ENCODE peak calls at places on chromosomes 16 and 17, in six cellular contexts. One of them, this sample, is unnamed.

GRCh38 chr16:71781741-71782140 is 26.9 kb downstream of the AP1G1 start:
- DNase-seq in A549: no peak
- DNase-seq in endothelial cell of umbilical vein: no peak
- DNase-seq in K562: no peak
- DNase-seq in HepG2: peak
- DNase-seq in GM12878: no peak
- DNase-seq in this sample: no peak

GRCh38 chr16:56625140-56625942 is at the start of gene MT1E:
- DNase-seq in HepG2: peak
- DNase-seq in endothelial cell of umbilical vein: peak
- DNase-seq in A549: no peak
- DNase-seq in GM12878: no peak
- DNase-seq in K562: no peak
- DNase-seq in this sample: peak

GRCh38 chr16:79299154-79299799 is 301.3 kb downstream of the MAF start:
- DNase-seq in K562: no peak
- DNase-seq in GM12878: no peak
- DNase-seq in endothelial cell of umbilical vein: no peak
- DNase-seq in A549: no peak
- DNase-seq in HepG2: no peak
- DNase-seq in this sample: no peak

GRCh38 chr16:66169817-66170216 is 196.7 kb upstream of the CDH5 start:
- DNase-seq in GM12878: no peak
- DNase-seq in A549: no peak
- DNase-seq in HepG2: peak
- DNase-seq in endothelial cell of umbilical vein: no peak
- DNase-seq in K562: no peak
- DNase-seq in this sample: peak

GRCh38 chr16:10022098-10022497 is 160.1 kb downstream of the GRIN2A start:
- DNase-seq in A549: no peak
- DNase-seq in GM12878: no peak
- DNase-seq in K562: no peak
- DNase-seq in HepG2: no peak
- DNase-seq in endothelial cell of umbilical vein: no peak
- DNase-seq in this sample: no peak

GRCh38 chr16:68643227-68643626 is 1.9 kb upstream of the CDH3 start:
- DNase-seq in endothelial cell of umbilical vein: no peak
- DNase-seq in A549: no peak
- DNase-seq in HepG2: no peak
- DNase-seq in GM12878: no peak
- DNase-seq in K562: no peak
- DNase-seq in this sample: no peak

GRCh38 chr17:2749058-2749783 is at the start of gene CCDC92B:
- DNase-seq in A549: no peak
- DNase-seq in GM12878: no peak
- DNase-seq in HepG2: no peak
- DNase-seq in endothelial cell of umbilical vein: no peak
- DNase-seq in K562: no peak
- DNase-seq in this sample: no peak

GRCh38 chr17:50908860-50909764 is 43.0 kb upstream of the TOB1 start:
- DNase-seq in HepG2: peak
- DNase-seq in K562: peak
- DNase-seq in A549: no peak
- DNase-seq in endothelial cell of umbilical vein: peak
- DNase-seq in GM12878: no peak
- DNase-seq in this sample: peak

GRCh38 chr17:17757944-17758343 is 76.7 kb downstream of the RAI1 start:
- DNase-seq in HepG2: no peak
- DNase-seq in GM12878: no peak
- DNase-seq in endothelial cell of umbilical vein: no peak
- DNase-seq in K562: no peak
- DNase-seq in A549: no peak
- DNase-seq in this sample: no peak

GRCh38 chr17:52202572-52202876 is 44.0 kb upstream of the CA10 start:
- DNase-seq in endothelial cell of umbilical vein: no peak
- DNase-seq in HepG2: no peak
- DNase-seq in GM12878: no peak
- DNase-seq in A549: no peak
- DNase-seq in K562: no peak
- DNase-seq in this sample: no peak

GRCh38 chr16:57590654-57591085 is 37.8 kb upstream of the ADGRG1 start:
- DNase-seq in HepG2: peak
- DNase-seq in K562: no peak
- DNase-seq in endothelial cell of umbilical vein: peak
- DNase-seq in A549: peak
- DNase-seq in GM12878: no peak
- DNase-seq in this sample: peak

GRCh38 chr17:29143894-29144293 is 36.3 kb downstream of the MYO18A start:
- DNase-seq in endothelial cell of umbilical vein: no peak
- DNase-seq in A549: peak
- DNase-seq in K562: no peak
- DNase-seq in GM12878: no peak
- DNase-seq in HepG2: peak
- DNase-seq in this sample: peak

GRCh38 chr16:84657229-84657837 is 9.0 kb downstream of the KLHL36 start:
- DNase-seq in GM12878: no peak
- DNase-seq in endothelial cell of umbilical vein: no peak
- DNase-seq in HepG2: no peak
- DNase-seq in K562: no peak
- DNase-seq in A549: no peak
- DNase-seq in this sample: no peak

GRCh38 chr16:11651796-11652195 is 16.5 kb upstream of the SNN start:
- DNase-seq in HepG2: no peak
- DNase-seq in K562: no peak
- DNase-seq in GM12878: no peak
- DNase-seq in endothelial cell of umbilical vein: no peak
- DNase-seq in A549: no peak
- DNase-seq in this sample: no peak

GRCh38 chr17:11943759-11944347 is 53.4 kb downstream of the ZNF18 start:
- DNase-seq in endothelial cell of umbilical vein: no peak
- DNase-seq in A549: no peak
- DNase-seq in GM12878: no peak
- DNase-seq in K562: no peak
- DNase-seq in HepG2: no peak
- DNase-seq in this sample: no peak

GRCh38 chr17:3667366-3668278 is 756 bp downstream of the TAX1BP3 start:
- DNase-seq in HepG2: peak
- DNase-seq in A549: peak
- DNase-seq in K562: peak
- DNase-seq in endothelial cell of umbilical vein: peak
- DNase-seq in GM12878: no peak
- DNase-seq in this sample: peak

GRCh38 chr17:45168991-45169752 is 7.5 kb downstream of the HEXIM2 start:
- DNase-seq in HepG2: no peak
- DNase-seq in endothelial cell of umbilical vein: no peak
- DNase-seq in GM12878: no peak
- DNase-seq in K562: no peak
- DNase-seq in A549: no peak
- DNase-seq in this sample: no peak

GRCh38 chr16:19700319-19700781 is 17.7 kb downstream of the KNOP1 start:
- DNase-seq in K562: no peak
- DNase-seq in HepG2: peak
- DNase-seq in endothelial cell of umbilical vein: peak
- DNase-seq in A549: peak
- DNase-seq in GM12878: no peak
- DNase-seq in this sample: no peak

GRCh38 chr16:11949527-11949926 is 7.7 kb upstream of the NPIPB2 start:
- DNase-seq in K562: peak
- DNase-seq in endothelial cell of umbilical vein: peak
- DNase-seq in A549: peak
- DNase-seq in HepG2: peak
- DNase-seq in GM12878: no peak
- DNase-seq in this sample: peak

DNA sequence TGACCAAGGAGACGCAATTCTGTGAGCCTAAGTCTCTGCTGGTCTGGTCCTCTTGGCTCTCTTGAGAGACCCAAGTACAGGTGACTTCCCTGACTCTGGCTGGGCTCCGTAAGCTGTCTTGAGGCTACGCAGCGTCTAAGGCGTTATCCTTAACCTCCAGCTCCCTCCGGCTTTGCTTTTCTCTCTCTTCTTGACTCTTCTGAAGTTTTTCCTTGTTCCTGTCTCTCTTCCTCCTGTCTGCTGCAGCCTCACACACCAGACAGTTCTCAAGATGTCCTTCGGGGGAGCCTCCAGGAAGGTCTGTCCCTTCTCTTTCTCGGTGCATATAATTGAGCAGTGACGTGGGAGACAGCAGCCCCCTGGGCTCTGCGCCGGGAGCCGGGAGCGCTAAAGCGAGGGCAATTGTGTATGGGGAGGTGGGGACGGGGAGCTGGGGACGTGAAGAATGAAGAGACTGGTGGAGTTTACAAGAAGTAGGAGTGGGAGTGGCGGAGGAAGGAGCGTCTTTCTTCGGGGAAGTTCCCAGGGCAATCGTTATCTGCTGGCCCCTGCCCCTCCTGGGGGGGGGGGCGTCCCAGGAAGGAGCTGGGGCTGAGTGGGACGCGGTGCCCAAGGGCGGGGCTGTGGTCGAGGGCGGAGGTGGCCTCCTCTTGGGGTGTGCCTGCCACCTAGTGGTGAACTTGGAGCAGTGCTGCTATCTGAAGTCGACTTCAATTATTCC is 6.9 kb upstream of the PIRT start:
- DNase-seq in HepG2: peak
- DNase-seq in K562: peak
- DNase-seq in endothelial cell of umbilical vein: peak
- DNase-seq in A549: peak
- DNase-seq in GM12878: peak
- DNase-seq in this sample: peak
- TF ChIP-seq POLR2A in HepG2: no peak
- TF ChIP-seq POLR2A in K562: no peak
- TF ChIP-seq POLR2A in endothelial cell of umbilical vein: no peak
- TF ChIP-seq POLR2A in A549: no peak
- TF ChIP-seq POLR2A in GM12878: no peak
- TF ChIP-seq POLR2A in this sample: no peak

GRCh38 chr17:43368740-43369506 is 29.9 kb upstream of the ARL4D start:
- DNase-seq in HepG2: peak
- DNase-seq in A549: peak
- DNase-seq in K562: no peak
- DNase-seq in endothelial cell of umbilical vein: peak
- DNase-seq in GM12878: no peak
- DNase-seq in this sample: peak
- TF ChIP-seq MAX in HepG2: peak
- TF ChIP-seq MAX in A549: peak
- TF ChIP-seq MAX in K562: no peak
- TF ChIP-seq MAX in endothelial cell of umbilical vein: no peak
- TF ChIP-seq MAX in GM12878: no peak
- TF ChIP-seq MAX in this sample: peak

GRCh38 chr17:74212913-74213791 is at the start of gene TTYH2:
- DNase-seq in A549: peak
- DNase-seq in K562: peak
- DNase-seq in HepG2: peak
- DNase-seq in endothelial cell of umbilical vein: peak
- DNase-seq in GM12878: no peak
- DNase-seq in this sample: peak

GRCh38 chr17:74211929-74212261 is 1.5 kb upstream of the TTYH2 start:
- DNase-seq in endothelial cell of umbilical vein: no peak
- DNase-seq in A549: no peak
- DNase-seq in GM12878: no peak
- DNase-seq in HepG2: no peak
- DNase-seq in K562: no peak
- DNase-seq in this sample: no peak

GRCh38 chr17:74213897-74214386 is 571 bp downstream of the TTYH2 start:
- DNase-seq in endothelial cell of umbilical vein: no peak
- DNase-seq in A549: no peak
- DNase-seq in K562: no peak
- DNase-seq in HepG2: no peak
- DNase-seq in GM12878: no peak
- DNase-seq in this sample: peak

GRCh38 chr17:74211141-74211928 is 2.0 kb upstream of the TTYH2 start:
- DNase-seq in A549: no peak
- DNase-seq in endothelial cell of umbilical vein: no peak
- DNase-seq in HepG2: no peak
- DNase-seq in K562: no peak
- DNase-seq in GM12878: no peak
- DNase-seq in this sample: peak

DNA sequence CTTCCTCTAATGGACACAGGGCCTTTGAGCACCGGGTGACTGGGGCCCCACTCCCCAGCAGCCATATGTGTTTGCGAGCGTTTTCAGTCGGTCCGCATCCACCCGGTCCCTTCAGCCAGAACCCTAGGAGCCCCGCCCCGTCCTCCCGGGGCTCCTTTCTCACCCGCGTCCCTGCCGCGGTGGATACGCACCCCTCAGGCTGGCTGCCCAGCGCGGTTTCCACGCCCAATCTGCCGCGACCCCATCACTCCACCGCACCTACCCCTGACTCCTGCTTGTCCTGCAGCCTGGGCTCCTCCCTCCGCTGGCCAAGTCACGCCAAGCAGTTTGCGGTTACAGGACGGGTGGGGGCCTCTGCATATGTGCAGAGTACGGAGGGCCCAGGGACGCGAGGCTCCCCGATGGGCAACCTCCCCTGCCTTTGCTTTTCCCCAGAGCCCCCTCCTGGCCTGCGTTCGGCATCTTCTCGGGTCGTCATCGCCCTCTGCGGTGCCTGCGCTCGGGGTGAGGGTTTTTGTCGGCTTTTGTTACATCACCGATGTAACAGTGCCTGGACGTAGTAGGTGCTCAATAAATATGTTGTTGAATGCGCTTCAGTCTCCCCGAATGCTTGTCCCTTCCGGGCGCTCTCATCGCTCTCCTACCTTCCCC is 984 bp upstream of the TTYH2 start:
- DNase-seq in GM12878: no peak
- DNase-seq in endothelial cell of umbilical vein: peak
- DNase-seq in K562: peak
- DNase-seq in A549: no peak
- DNase-seq in HepG2: no peak
- DNase-seq in this sample: peak
- TF ChIP-seq MYC in GM12878: no peak
- TF ChIP-seq MYC in endothelial cell of umbilical vein: no peak
- TF ChIP-seq MYC in K562: no peak
- TF ChIP-seq MYC in A549: no peak
- TF ChIP-seq MYC in HepG2: no peak
- TF ChIP-seq MYC in this sample: no peak

DNA sequence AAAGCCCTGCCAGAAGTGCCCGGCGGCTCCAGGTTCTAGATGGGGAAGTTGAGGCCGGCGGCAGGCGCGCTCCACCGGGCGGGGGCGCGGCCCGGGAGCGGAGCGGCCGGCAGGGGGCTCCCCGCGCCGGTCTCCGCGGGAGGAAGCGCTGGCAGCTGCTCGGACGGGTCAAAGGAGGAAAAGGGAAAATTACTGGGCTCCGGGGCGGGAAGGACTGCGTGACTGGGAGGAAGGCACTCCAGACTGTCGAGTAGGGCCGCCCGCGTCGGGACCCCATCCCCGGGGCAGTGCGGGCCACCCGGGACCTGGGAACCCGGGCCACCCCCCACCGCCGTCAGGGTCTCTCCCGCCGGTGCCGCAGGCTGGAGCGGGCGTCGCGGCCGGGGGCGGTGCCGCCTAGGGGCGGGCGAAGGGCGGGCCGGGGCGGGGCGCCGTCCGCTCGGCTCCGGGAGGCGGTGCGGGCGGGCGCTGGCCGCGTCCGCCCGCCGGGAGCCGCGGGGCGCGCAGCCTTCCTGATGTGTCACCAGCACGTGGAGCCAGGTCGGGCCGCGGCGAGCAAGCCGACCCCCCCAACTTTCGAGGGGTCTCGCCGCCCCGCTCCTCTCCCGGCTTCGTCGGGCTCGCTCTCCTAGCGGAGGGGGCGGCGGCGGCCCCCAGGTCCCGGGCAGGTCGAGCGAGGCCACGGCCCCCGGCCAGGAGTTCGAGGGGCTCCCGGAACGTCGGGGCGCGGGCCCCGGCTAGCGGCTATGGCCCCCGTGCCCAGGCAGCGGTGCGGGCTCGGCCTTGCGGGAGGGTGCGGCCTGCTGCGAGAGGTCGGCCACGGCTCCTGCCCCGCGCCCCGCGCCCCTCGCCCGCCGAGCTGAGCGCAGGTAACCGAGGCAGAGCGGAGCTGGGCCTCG is 167.5 kb downstream of the RAB11FIP4 start:
- DNase-seq in A549: peak
- DNase-seq in GM12878: no peak
- DNase-seq in HepG2: peak
- DNase-seq in endothelial cell of umbilical vein: peak
- DNase-seq in K562: peak
- DNase-seq in this sample: peak
- TF ChIP-seq POLR2A in A549: peak
- TF ChIP-seq POLR2A in GM12878: no peak
- TF ChIP-seq POLR2A in HepG2: no peak
- TF ChIP-seq POLR2A in endothelial cell of umbilical vein: peak
- TF ChIP-seq POLR2A in K562: peak
- TF ChIP-seq POLR2A in this sample: peak